ENCODE peak calls at places on chromosomes 1 and 21, in four cellular contexts. R, O, X and H are unnamed samples.

GRCh38 chr1:156104065-156104810 is 10.3 kb upstream of the LMNA start:
- DNase-seq in R (peak), O (peak), X (no peak), H (peak)

GRCh38 chr1:64703600-64703999 is 41.3 kb upstream of the RAVER2 start:
- DNase-seq in R (no peak), O (no peak), X (no peak), H (no peak)

GRCh38 chr1:20964540-20965484 is 177.7 kb upstream of the HP1BP3 start:
- DNase-seq in R (peak), O (no peak), X (no peak), H (no peak)

GRCh38 chr21:44902268-44903053 is 18.2 kb downstream of the ITGB2 start:
- DNase-seq in R (no peak), O (no peak), X (no peak), H (no peak)

GRCh38 chr1:167935252-167936067 is 1.0 kb upstream of the DCAF6 start:
- DNase-seq in R (peak), O (peak), X (no peak), H (peak)

GRCh38 chr21:43787180-43787533 is 2.2 kb upstream of the RRP1 start:
- DNase-seq in R (no peak), O (no peak), X (no peak), H (no peak)

GRCh38 chr1:235073968-235074334 is 54.7 kb downstream of the TOMM20 start:
- DNase-seq in R (peak), O (no peak), X (no peak), H (no peak)

GRCh38 chr1:232149302-232150201 is 480.4 kb downstream of the SIPA1L2 start:
- DNase-seq in R (no peak), O (peak), X (no peak), H (peak)

GRCh38 chr1:48674641-48675040 is 102.0 kb downstream of the BEND5 start:
- DNase-seq in R (no peak), O (peak), X (no peak), H (peak)

GRCh38 chr1:53484705-53485477 is 25.7 kb downstream of the DMRTB1 start:
- DNase-seq in R (no peak), O (no peak), X (no peak), H (no peak)

GRCh38 chr1:167273027-167273800 is 52.5 kb downstream of the POU2F1 start:
- DNase-seq in R (no peak), O (peak), X (peak), H (peak)

GRCh38 chr1:29525941-29526340 is 289.6 kb downstream of the PTPRU start:
- DNase-seq in R (no peak), O (no peak), X (no peak), H (no peak)

GRCh38 chr1:96414598-96414997 is 307.0 kb upstream of the PTBP2 start:
- DNase-seq in R (no peak), O (no peak), X (no peak), H (no peak)

GRCh38 chr1:57839488-57839887 is 415.6 kb upstream of the DAB1 start:
- DNase-seq in R (no peak), O (no peak), X (no peak), H (no peak)

GRCh38 chr1:30923597-30923996 is 15.0 kb upstream of the SDC3 start:
- DNase-seq in R (no peak), O (no peak), X (no peak), H (peak)

GRCh38 chr1:196608401-196609113 is at the start of gene KCNT2:
- DNase-seq in R (peak), O (peak), X (no peak), H (peak)

GRCh38 chr1:160171352-160171751 is 19.0 kb upstream of the CASQ1 start:
- DNase-seq in R (no peak), O (peak), X (no peak), H (peak)

GRCh38 chr1:39540504-39541031 is 36.0 kb downstream of the PABPC4 start:
- DNase-seq in R (no peak), O (peak), X (no peak), H (peak)

GRCh38 chr1:67987046-67987799 is 63.2 kb downstream of the DIRAS3 start:
- DNase-seq in R (no peak), O (peak), X (no peak), H (peak)

GRCh38 chr1:244269169-244269568 is 182.5 kb downstream of the ADSS2 start:
- DNase-seq in R (no peak), O (no peak), X (no peak), H (no peak)

GRCh38 chr1:15938628-15939161 is 37.2 kb downstream of the ZBTB17 start:
- DNase-seq in R (no peak), O (no peak), X (no peak), H (no peak)

GRCh38 chr1:240712014-240712731 is 100.2 kb upstream of the GREM2 start:
- DNase-seq in R (no peak), O (peak), X (no peak), H (no peak)

GRCh38 chr1:164261691-164262240 is 297.2 kb upstream of the PBX1 start:
- DNase-seq in R (no peak), O (no peak), X (no peak), H (no peak)

GRCh38 chr1:51922040-51922439 is 43.5 kb upstream of the NRDC start:
- DNase-seq in R (no peak), O (no peak), X (no peak), H (no peak)

GRCh38 chr1:55010887-55011217 is 12.1 kb downstream of the BSND start:
- DNase-seq in R (no peak), O (no peak), X (no peak), H (no peak)